ENCODE peak calls at places on chromosomes 3 and 15, in nine cellular contexts. P is neural crest cell, N is A549, V is fibroblast of pulmonary artery, A is GM12865, H is right atrium auricular region, M is right lobe of liver, S is gastrocnemius medialis, E is nephron progenitor cell. O is an unnamed sample.

GRCh38 chr3:171407746-171408145 is 52.5 kb downstream of the TNIK start:
- DNase-seq in P (no peak), N (no peak), V (peak), A (no peak), H (no peak), M (no peak), S (no peak), E (no peak), O (no peak)

GRCh38 chr3:58568572-58569286 is 8.5 kb downstream of the FAM107A start:
- DNase-seq in P (peak), N (peak), V (peak), A (peak), H (peak), M (peak), S (peak), E (peak), O (peak)

GRCh38 chr15:100878601-100879000 is 1.0 kb upstream of the ALDH1A3 start:
- DNase-seq in P (no peak), N (no peak), V (no peak), A (no peak), H (no peak), M (no peak), S (no peak), E (peak), O (no peak)

GRCh38 chr15:62107561-62108110 is 40.9 kb downstream of the C2CD4A start:
- DNase-seq in P (no peak), N (no peak), V (peak), A (no peak), H (no peak), M (no peak), S (no peak), E (no peak), O (no peak)

GRCh38 chr15:52121896-52122295 is 9.3 kb upstream of the BCL2L10 start:
- DNase-seq in P (no peak), N (no peak), V (peak), A (no peak), H (no peak), M (no peak), S (no peak), E (no peak), O (no peak)

GRCh38 chr3:104952587-104952986 is 414.1 kb upstream of the ALCAM start:
- DNase-seq in P (no peak), N (peak), V (peak), A (no peak), H (no peak), M (no peak), S (no peak), E (no peak), O (no peak)

GRCh38 chr3:17006143-17006839 is 121.5 kb downstream of the PLCL2 start:
- DNase-seq in P (no peak), N (no peak), V (peak), A (peak), H (no peak), M (no peak), S (no peak), E (no peak), O (no peak)

GRCh38 chr15:33894193-33894592 is 74.1 kb upstream of the CHRM5 start:
- DNase-seq in P (no peak), N (no peak), V (no peak), A (peak), H (no peak), M (no peak), S (no peak), E (no peak), O (no peak)

GRCh38 chr15:26051771-26052685 is 188.9 kb upstream of the ATP10A start:
- DNase-seq in P (no peak), N (no peak), V (no peak), A (no peak), H (no peak), M (no peak), S (no peak), E (no peak), O (peak)

GRCh38 chr3:184015381-184016019 is 2.2 kb downstream of the ABCC5 start:
- DNase-seq in P (no peak), N (no peak), V (no peak), A (no peak), H (no peak), M (no peak), S (peak), E (peak), O (peak)

GRCh38 chr3:105351821-105352220 is 14.9 kb upstream of the ALCAM start:
- DNase-seq in P (no peak), N (no peak), V (peak), A (no peak), H (no peak), M (no peak), S (no peak), E (no peak), O (no peak)

GRCh38 chr3:76872999-76873398 is 166.9 kb upstream of the ROBO2 start:
- DNase-seq in P (no peak), N (no peak), V (no peak), A (no peak), H (no peak), M (no peak), S (no peak), E (no peak), O (no peak)

GRCh38 chr3:170144437-170144843 is 37.1 kb downstream of the PHC3 start:
- DNase-seq in P (no peak), N (no peak), V (no peak), A (peak), H (no peak), M (no peak), S (no peak), E (no peak), O (no peak)

GRCh38 chr15:48536681-48537091 is 108.8 kb downstream of the FBN1 start:
- DNase-seq in P (no peak), N (no peak), V (peak), A (no peak), H (no peak), M (no peak), S (no peak), E (no peak), O (no peak)

GRCh38 chr15:71530116-71530515 is 280.2 kb upstream of the NR2E3 start:
- DNase-seq in P (no peak), N (no peak), V (no peak), A (no peak), H (no peak), M (no peak), S (no peak), E (no peak), O (no peak)

GRCh38 chr3:97823503-97824004 is 1.7 kb downstream of the CRYBG3 start:
- DNase-seq in P (no peak), N (no peak), V (no peak), A (peak), H (peak), M (no peak), S (peak), E (no peak), O (no peak)

GRCh38 chr3:11757441-11757875 is 89.2 kb downstream of the TAMM41 start:
- DNase-seq in P (no peak), N (no peak), V (peak), A (no peak), H (no peak), M (no peak), S (no peak), E (no peak), O (peak)

GRCh38 chr3:104245981-104246380 is 1120.7 kb upstream of the ALCAM start:
- DNase-seq in P (no peak), N (no peak), V (no peak), A (no peak), H (no peak), M (no peak), S (no peak), E (no peak), O (no peak)

DNA sequence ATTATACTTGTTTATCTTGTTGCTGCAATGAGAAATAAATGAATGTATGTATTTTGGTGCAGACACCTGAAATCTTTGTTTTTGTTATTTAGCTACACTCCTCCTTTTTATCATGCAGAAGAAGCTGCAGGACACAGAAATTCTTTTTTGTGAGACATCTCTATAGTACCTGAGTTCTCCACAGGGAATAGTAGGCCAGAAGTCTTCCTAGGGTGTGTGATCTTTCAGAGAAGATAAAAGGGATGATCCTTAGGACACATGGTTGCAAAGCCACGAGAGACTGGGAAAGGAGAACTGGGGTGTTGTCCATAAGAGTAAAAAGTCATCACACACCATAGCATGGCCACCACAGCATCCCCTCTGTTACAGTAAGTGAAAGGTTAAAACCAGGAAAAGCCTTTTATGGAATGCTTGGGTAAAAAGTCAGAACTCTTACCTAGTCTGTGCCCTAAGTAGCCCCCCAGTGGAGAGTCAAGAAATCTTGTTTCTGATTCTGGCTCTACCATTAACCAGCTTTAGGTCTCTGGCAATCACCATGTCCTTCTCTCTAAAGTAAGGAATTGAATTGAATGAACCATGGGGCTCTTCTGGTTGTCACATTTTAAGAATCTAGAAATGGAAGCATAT is 31.9 kb upstream of the ADGRG7 start:
- DNase-seq in P (no peak), N (no peak), V (no peak), A (no peak), H (no peak), M (no peak), S (no peak), E (no peak), O (no peak)
- TF ChIP-seq CTCF in P (no peak), N (no peak), V (peak), A (no peak), H (no peak), M (no peak), S (no peak), E (no peak), O (no peak)

GRCh38 chr3:187722206-187722612 is 19.9 kb upstream of the RTP2 start:
- DNase-seq in P (no peak), N (no peak), V (no peak), A (no peak), H (no peak), M (no peak), S (no peak), E (no peak), O (no peak)
- TF ChIP-seq CTCF in P (no peak), N (no peak), V (no peak), A (no peak), H (no peak), M (no peak), S (peak), E (no peak), O (peak)

GRCh38 chr3:27254896-27255295 is 114.3 kb downstream of the NEK10 start:
- DNase-seq in P (no peak), N (no peak), V (no peak), A (no peak), H (no peak), M (no peak), S (no peak), E (no peak), O (no peak)

GRCh38 chr3:27253391-27253790 is 115.8 kb downstream of the NEK10 start:
- DNase-seq in P (no peak), N (no peak), V (no peak), A (no peak), H (no peak), M (no peak), S (no peak), E (no peak), O (no peak)

GRCh38 chr3:27252646-27253045 is 116.5 kb downstream of the NEK10 start:
- DNase-seq in P (no peak), N (no peak), V (no peak), A (no peak), H (no peak), M (no peak), S (no peak), E (no peak), O (no peak)

GRCh38 chr3:27253831-27254230 is 115.4 kb downstream of the NEK10 start:
- DNase-seq in P (peak), N (peak), V (peak), A (peak), H (no peak), M (no peak), S (no peak), E (peak), O (peak)
- TF ChIP-seq CTCF in P (peak), N (peak), V (peak), A (peak), H (peak), M (peak), S (peak), E (peak), O (peak)

GRCh38 chr3:138349926-138350665 is 1.7 kb downstream of the MRAS start:
- DNase-seq in P (no peak), N (no peak), V (peak), A (no peak), H (no peak), M (no peak), S (no peak), E (peak), O (no peak)

GRCh38 chr3:138351151-138351550 is 2.8 kb downstream of the MRAS start:
- DNase-seq in P (no peak), N (no peak), V (peak), A (no peak), H (no peak), M (no peak), S (no peak), E (no peak), O (no peak)

GRCh38 chr3:138347084-138347483 is 1.3 kb upstream of the MRAS start:
- DNase-seq in P (no peak), N (no peak), V (no peak), A (no peak), H (no peak), M (no peak), S (no peak), E (no peak), O (no peak)

GRCh38 chr3:138348950-138349739 is 766 bp downstream of the MRAS start:
- DNase-seq in P (peak), N (peak), V (peak), A (no peak), H (no peak), M (no peak), S (no peak), E (peak), O (peak)

GRCh38 chr3:138348107-138348949 is at the start of gene MRAS:
- DNase-seq in P (peak), N (peak), V (peak), A (no peak), H (peak), M (peak), S (peak), E (peak), O (peak)
- TF ChIP-seq CTCF in P (peak), N (peak), V (no peak), A (no peak), H (peak), M (peak), S (peak), E (peak), O (peak)

DNA sequence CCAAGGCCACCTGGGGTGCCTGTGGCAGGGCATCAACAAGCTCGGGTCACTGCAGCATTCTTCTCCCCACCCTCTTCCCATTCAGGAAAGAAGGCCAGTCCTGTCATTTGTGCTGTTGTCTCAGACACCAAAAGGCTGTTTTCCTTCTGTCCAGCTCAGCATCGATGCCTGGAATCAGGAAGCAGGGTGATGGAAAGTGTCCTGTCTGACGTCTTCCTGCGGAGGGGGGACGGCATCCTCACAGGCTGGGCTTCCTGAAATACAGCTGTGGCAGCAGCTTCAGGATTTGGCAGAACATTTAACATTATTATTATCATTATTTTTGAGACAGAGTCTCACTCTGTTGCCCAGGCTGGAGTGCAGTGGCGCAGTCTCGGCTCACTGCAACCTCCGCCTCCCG is 33.0 kb upstream of the ANKDD1A start:
- DNase-seq in P (no peak), N (no peak), V (no peak), A (no peak), H (no peak), M (no peak), S (no peak), E (no peak), O (no peak)
- TF ChIP-seq CTCF in P (no peak), N (no peak), V (no peak), A (no peak), H (no peak), M (no peak), S (no peak), E (no peak), O (no peak)

O was measured in WERI-Rb-1.